ENCODE peak calls at places on chromosomes 13 and 19, in four cellular contexts. B is iPS-NIHi11, X is mucosa of gallbladder, H is Kasumi-1. S is an unnamed sample.
A peak's percentile ranks its signal among the peaks of the same experiment; 100 is the strongest.

GRCh38 chr13:50334944-50335343 is 319.7 kb downstream of the KCNRG start:
- DNase-seq in X (no peak), H (no peak), B (no peak), S (no peak)

GRCh38 chr19:12953456-12954149 is 3.4 kb downstream of the GADD45GIP1 start:
- DNase-seq in X (no peak), H (no peak), B (no peak), S (no peak)

GRCh38 chr13:99055286-99056073 is 77.6 kb upstream of the DOCK9 start:
- DNase-seq in X (no peak), H (no peak), B (no peak), S (no peak)

GRCh38 chr19:2534374-2535050 is 58.6 kb downstream of the GADD45B start:
- DNase-seq in X (no peak), B (no peak), H (no peak), S (no peak)

GRCh38 chr13:62243146-62243545 is 827.5 kb upstream of the PCDH20 start:
- DNase-seq in X (no peak), H (no peak), B (no peak), S (no peak)

GRCh38 chr13:37869506-37869755 is 141 bp downstream of the TRPC4 start:
- DNase-seq in X (no peak), H (no peak), B (no peak), S (no peak)

GRCh38 chr13:48317511-48317981 is 14.0 kb downstream of the RB1 start:
- DNase-seq in H (peak; percentile 24), B (no peak), X (no peak), S (no peak)

GRCh38 chr19:5213667-5214066 is 126.9 kb downstream of the PTPRS start:
- DNase-seq in X (no peak), B (no peak), H (no peak), S (no peak)

GRCh38 chr13:38530492-38530891 is 156.4 kb upstream of the FREM2 start:
- DNase-seq in H (peak; percentile 4), X (no peak), B (no peak), S (peak; percentile 24)

GRCh38 chr19:38049105-38049649 is 142.2 kb downstream of the SIPA1L3 start:
- DNase-seq in H (peak; percentile 92), B (no peak), X (no peak), S (no peak)

GRCh38 chr19:38033658-38034150 is 126.7 kb downstream of the SIPA1L3 start:
- DNase-seq in H (no peak), X (no peak), B (peak; percentile 59), S (no peak)

GRCh38 chr13:87130401-87130800 is 540.8 kb upstream of the SLITRK5 start:
- DNase-seq in H (no peak), X (no peak), B (no peak), S (no peak)

S was measured in bronchial epithelial cell.